ENCODE peak calls at places on chromosomes 3 and 15, in seven cellular contexts. A is HEK293T, S is HCT116, F is K562, X is GM12878, N is H1, V is HepG2. Y is an unnamed sample.

GRCh38 chr3:166362698-166363097 is 525.5 kb upstream of the BCHE start:
- DNase-seq in N (no peak), X (no peak), S (no peak), V (no peak), F (no peak), A (no peak), Y (no peak)

GRCh38 chr15:33201376-33202189 is 7.1 kb upstream of the FMN1 start:
- DNase-seq in V (peak), F (peak), A (peak), X (peak), S (peak), N (peak), Y (peak)

GRCh38 chr15:40984963-40985362 is 31.7 kb downstream of the CHAC1 start:
- DNase-seq in N (no peak), S (no peak), V (no peak), F (no peak), A (no peak), X (no peak), Y (no peak)

GRCh38 chr15:70528270-70528706 is 235.1 kb downstream of the UACA start:
- DNase-seq in V (peak), N (no peak), X (peak), A (no peak), S (peak), F (peak), Y (no peak)

GRCh38 chr3:56862352-56863062 is 60.8 kb upstream of the ARHGEF3 start:
- DNase-seq in X (no peak), F (no peak), S (no peak), N (no peak), V (peak), A (no peak), Y (no peak)

GRCh38 chr3:136437006-136437405 is 186.9 kb downstream of the PCCB start:
- DNase-seq in V (no peak), A (no peak), F (peak), X (no peak), S (no peak), N (no peak), Y (no peak)

GRCh38 chr15:77347197-77347596 is 72.7 kb downstream of the PEAK1 start:
- DNase-seq in V (no peak), F (no peak), S (no peak), N (no peak), A (no peak), X (no peak), Y (no peak)

GRCh38 chr15:96270581-96271172 is 59.8 kb upstream of the NR2F2 start:
- DNase-seq in A (no peak), X (no peak), S (peak), V (peak), N (no peak), F (no peak), Y (no peak)

GRCh38 chr3:45109736-45110135 is 36.4 kb downstream of the CDCP1 start:
- DNase-seq in X (no peak), F (no peak), A (no peak), S (no peak), V (no peak), N (no peak), Y (no peak)

GRCh38 chr3:57179580-57180410 is 14.6 kb upstream of the IL17RD start:
- DNase-seq in X (no peak), F (no peak), S (no peak), A (no peak), N (no peak), V (peak), Y (no peak)

GRCh38 chr15:91499774-91500383 is 353.6 kb upstream of the SLCO3A1 start:
- DNase-seq in A (no peak), V (no peak), F (no peak), S (no peak), X (no peak), N (no peak), Y (no peak)

GRCh38 chr3:187368251-187368733 is at the start of gene RTP4:
- DNase-seq in S (no peak), X (peak), N (no peak), F (no peak), V (peak), A (no peak), Y (no peak)

DNA sequence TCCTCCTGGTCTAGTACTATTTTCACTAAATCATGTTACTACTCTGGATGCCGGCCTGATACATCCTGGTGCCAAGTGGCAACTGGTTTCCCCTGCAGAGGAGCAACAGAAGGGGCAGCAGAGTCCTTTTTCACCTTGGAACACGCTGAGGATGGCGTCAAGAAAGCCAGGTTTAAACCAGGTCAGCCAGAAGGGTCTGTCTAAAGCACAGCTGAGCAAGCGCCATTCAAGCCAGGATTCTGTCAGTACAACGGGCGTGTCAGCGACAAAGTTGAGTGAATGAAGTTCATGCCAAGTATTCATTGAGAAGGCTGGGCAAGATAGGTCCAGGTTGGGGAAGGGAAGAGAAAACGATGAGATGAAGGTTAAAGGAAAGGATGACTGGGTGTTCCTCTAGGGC is 88.2 kb downstream of the FBN1 start:
- DNase-seq in F (no peak), S (no peak), V (no peak), A (no peak), N (no peak), X (no peak), Y (no peak)
- TF ChIP-seq SP1 in F (no peak), S (no peak), V (no peak), A (no peak), N (no peak), X (no peak), Y (no peak)

GRCh38 chr15:63381301-63382192 is at the start of gene CA12:
- DNase-seq in A (peak), X (no peak), F (no peak), V (peak), N (peak), S (no peak), Y (peak)
- TF ChIP-seq SP1 in A (no peak), X (no peak), F (no peak), V (no peak), N (no peak), S (no peak), Y (no peak)

DNA sequence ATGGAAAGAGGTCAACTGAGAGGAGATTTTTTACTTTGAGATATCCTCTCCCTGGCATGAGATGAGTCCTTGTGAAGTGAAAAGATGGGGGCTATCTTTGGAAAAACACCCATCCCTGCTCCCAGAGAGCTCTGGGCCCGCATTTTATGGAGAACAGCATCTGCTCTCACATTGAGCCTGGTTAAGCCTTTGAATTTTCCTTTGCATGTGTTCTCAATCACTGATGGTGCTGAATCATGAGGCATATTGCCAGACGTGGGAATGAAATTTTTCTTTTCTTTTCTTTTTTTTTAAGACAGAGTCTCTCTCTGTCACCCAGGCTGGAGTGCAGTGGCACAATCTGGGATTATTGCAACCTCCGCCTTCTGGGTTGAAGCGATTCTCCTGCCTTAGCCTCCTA is 24.4 kb downstream of the TMEM45A start:
- DNase-seq in X (no peak), N (no peak), A (no peak), F (no peak), V (no peak), S (no peak), Y (no peak)
- TF ChIP-seq SP1 in X (no peak), N (no peak), A (no peak), F (no peak), V (no peak), S (no peak), Y (no peak)

GRCh38 chr3:127691974-127692373 is 19.2 kb downstream of the ABTB1 start:
- DNase-seq in A (no peak), V (no peak), S (no peak), N (no peak), F (no peak), X (no peak), Y (no peak)

GRCh38 chr3:127692501-127693335 is 20.0 kb downstream of the ABTB1 start:
- DNase-seq in F (no peak), S (no peak), V (no peak), N (no peak), A (no peak), X (no peak), Y (no peak)

GRCh38 chr3:127693336-127693843 is 20.6 kb downstream of the ABTB1 start:
- DNase-seq in S (no peak), A (no peak), V (no peak), N (no peak), F (no peak), X (no peak), Y (no peak)

GRCh38 chr3:127697531-127698240 is 24.9 kb downstream of the ABTB1 start:
- DNase-seq in A (peak), X (peak), V (peak), S (peak), F (peak), N (no peak), Y (peak)

GRCh38 chr3:127694467-127695215 is 21.9 kb downstream of the ABTB1 start:
- DNase-seq in V (peak), X (no peak), F (no peak), A (no peak), N (no peak), S (peak), Y (peak)
- TF ChIP-seq SP1 in V (no peak), X (no peak), F (no peak), A (no peak), N (no peak), S (no peak), Y (no peak)

DNA sequence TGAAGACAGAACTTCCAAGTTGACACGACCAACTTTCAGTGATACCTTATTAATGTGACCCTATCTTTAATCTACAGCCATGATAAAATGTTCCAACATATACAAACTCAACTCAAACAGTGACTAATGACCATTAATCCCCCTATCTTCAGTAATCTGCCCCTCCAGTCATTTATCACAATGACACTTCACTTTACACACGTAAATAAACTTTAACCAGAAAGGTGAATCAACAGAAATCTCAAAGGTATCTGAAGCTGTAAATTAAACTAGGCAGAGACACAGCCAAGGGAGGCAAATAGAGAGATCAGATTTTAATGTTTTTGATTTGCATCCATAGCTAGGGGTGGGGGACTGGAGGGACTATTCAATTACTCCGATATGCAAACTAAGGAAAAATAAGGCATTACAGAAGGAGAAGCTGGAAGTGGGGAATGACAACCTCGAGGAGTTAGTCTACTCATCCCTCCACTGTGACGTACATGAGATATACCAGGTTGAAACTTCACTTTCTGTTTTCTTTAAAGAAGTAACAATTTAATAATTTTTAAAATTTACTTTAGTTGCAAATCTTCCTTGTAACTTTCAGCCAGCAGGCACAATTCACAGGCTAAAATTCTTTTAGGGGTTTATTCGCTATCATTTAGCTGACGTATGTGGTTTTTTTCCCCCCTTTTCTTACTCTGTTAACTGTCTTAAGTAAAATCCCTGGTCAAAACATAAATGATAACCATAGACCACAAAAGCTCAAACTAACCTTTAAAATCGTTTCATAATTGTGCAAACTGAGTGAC is 751.0 kb downstream of the ROBO1 start:
- DNase-seq in N (no peak), X (no peak), F (no peak), S (no peak), V (no peak), A (no peak), Y (no peak)
- TF ChIP-seq SP1 in N (no peak), X (no peak), F (no peak), S (no peak), V (no peak), A (no peak), Y (no peak)

GRCh38 chr3:120352017-120352416 is 2.9 kb upstream of the LRRC58 start:
- DNase-seq in A (no peak), V (no peak), S (no peak), N (no peak), X (no peak), F (no peak), Y (no peak)
- TF ChIP-seq SP1 in A (no peak), V (no peak), S (no peak), N (no peak), X (no peak), F (no peak), Y (no peak)

GRCh38 chr15:80560601-80561025 is 134.5 kb upstream of the ABHD17C start:
- DNase-seq in F (peak), N (no peak), V (no peak), X (no peak), A (no peak), S (no peak), Y (no peak)
- TF ChIP-seq SP1 in F (no peak), N (no peak), V (no peak), X (no peak), A (no peak), S (no peak), Y (no peak)

DNA sequence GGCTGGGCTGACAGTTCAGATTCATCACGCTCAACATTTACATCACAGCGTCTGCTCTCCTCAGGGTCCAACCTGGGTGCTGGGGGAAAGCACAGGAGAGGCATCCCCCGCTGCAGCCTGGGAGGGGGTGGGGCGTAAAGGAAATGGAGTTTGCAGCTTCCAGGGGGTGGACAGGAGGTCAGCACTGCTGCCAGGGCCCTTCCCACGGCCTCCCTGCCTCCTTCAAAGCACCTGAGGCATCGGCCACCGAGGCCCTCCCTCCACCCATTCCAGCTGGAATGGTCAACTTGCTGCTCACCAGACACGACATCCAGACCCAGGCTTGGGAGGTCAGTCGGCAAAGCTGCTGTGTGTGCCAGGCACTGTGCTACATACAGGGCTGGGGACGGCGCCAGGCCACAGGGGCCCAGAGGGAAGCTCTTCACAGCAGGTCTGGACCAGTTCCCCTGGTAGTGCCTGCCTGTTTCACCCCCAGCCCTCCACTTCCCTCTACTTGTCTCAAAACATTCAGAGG is 120.8 kb downstream of the ANP32A start:
- DNase-seq in X (no peak), N (no peak), S (no peak), F (no peak), A (no peak), V (no peak), Y (no peak)
- TF ChIP-seq SP1 in X (no peak), N (no peak), S (no peak), F (no peak), A (no peak), V (no peak), Y (no peak)

DNA sequence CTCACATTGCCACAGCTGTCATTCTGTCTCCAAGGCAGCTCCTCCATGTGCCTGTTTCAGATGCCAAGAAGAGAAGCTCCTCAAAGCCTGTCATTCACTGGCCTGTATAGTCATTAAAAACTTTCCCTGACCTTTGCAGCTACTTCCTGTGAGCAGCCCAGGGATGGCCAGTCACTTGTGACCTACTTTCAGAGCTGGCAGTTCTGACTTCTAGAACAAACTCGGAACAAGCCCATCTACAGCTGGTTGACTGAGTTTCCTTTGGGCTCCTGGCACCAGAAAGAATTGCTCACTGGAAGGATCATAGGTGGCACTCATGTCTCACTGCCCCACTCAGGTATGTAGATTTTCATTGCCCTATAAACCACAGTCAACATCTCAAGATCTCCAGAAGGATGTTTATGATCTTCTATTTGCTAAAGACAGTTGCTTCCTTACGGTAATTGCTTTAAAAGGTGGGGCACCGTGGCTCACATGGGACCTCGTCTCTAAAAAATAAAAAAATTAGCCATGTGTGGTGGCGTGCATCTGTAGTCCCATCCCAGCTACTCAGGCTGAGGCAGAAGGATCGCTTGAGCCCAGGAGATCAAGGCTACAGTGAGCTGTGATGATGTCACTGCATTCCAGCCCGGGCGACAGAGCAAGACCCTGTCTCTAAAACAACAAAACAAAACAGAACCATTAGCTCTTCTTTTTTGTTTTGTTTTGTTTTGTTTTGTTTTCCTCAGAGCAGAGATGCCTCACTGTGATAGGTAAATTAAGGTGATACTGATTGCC is 11.2 kb upstream of the ATP13A3 start:
- DNase-seq in A (no peak), S (no peak), V (peak), N (no peak), F (no peak), X (no peak), Y (peak)
- TF ChIP-seq SP1 in A (no peak), S (no peak), V (no peak), N (no peak), F (no peak), X (no peak), Y (no peak)